ENCODE peak calls at places on chromosomes 11 and 22, in seven cellular contexts. S, D, W, M, Q, T and G are unnamed samples.

GRCh38 chr11:22432331-22433065 is 94.3 kb downstream of the SLC17A6 start:
- DNase-seq in D (peak; percentile 35), S (peak; percentile 18), W (peak; percentile 39), T (peak; percentile 12), M (no peak), Q (peak; percentile 74), G (peak; percentile 20)

GRCh38 chr22:45629469-45630089 is 42.1 kb upstream of the ATXN10 start:
- DNase-seq in T (no peak), S (no peak), M (no peak), W (peak; percentile 29), D (no peak), Q (no peak), G (peak; percentile 26)

GRCh38 chr22:33110562-33111163 is 52.5 kb upstream of the SYN3 start:
- DNase-seq in Q (no peak), S (no peak), T (no peak), W (no peak), D (no peak), M (no peak), G (no peak)

GRCh38 chr11:119115484-119116234 is 5.7 kb upstream of the HINFP start:
- DNase-seq in Q (no peak), M (no peak), W (no peak), D (no peak), T (no peak), S (no peak), G (peak; percentile 52)

GRCh38 chr22:32634424-32634981 is 159.9 kb downstream of the FBXO7 start:
- DNase-seq in W (no peak), D (no peak), Q (no peak), T (no peak), S (no peak), M (no peak), G (no peak)

GRCh38 chr11:79184285-79184684 is 256.5 kb downstream of the TENM4 start:
- DNase-seq in M (no peak), S (no peak), Q (peak; percentile 25), D (no peak), T (no peak), W (no peak), G (no peak)

GRCh38 chr11:605286-606129 is 10.2 kb downstream of the IRF7 start:
- DNase-seq in M (no peak), D (peak; percentile 12), W (no peak), S (no peak), Q (no peak), T (no peak), G (no peak)

GRCh38 chr11:7421136-7421535 is 64.2 kb upstream of the OLFML1 start:
- DNase-seq in D (no peak), Q (no peak), M (no peak), T (no peak), S (no peak), W (no peak), G (no peak)

GRCh38 chr11:19777342-19778102 is 64.9 kb downstream of the NAV2 start:
- DNase-seq in M (no peak), Q (no peak), S (peak; percentile 78), W (no peak), T (peak; percentile 31), D (peak; percentile 44), G (peak; percentile 26)

GRCh38 chr11:21552910-21553309 is 640.0 kb upstream of the ANO5 start:
- DNase-seq in T (peak; percentile 23), D (no peak), W (no peak), Q (no peak), M (no peak), S (no peak), G (no peak)

GRCh38 chr22:45639747-45640102 is 31.9 kb upstream of the ATXN10 start:
- DNase-seq in S (no peak), M (no peak), W (no peak), T (no peak), Q (no peak), D (no peak), G (no peak)

GRCh38 chr11:122505304-122506006 is 150.1 kb upstream of the UBASH3B start:
- DNase-seq in W (peak; percentile 67), S (peak; percentile 99), Q (peak; percentile 82), D (peak; percentile 64), T (peak; percentile 83), M (peak; percentile 9), G (peak; percentile 69)

GRCh38 chr11:68269414-68270081 is 2.2 kb downstream of the C11orf24 start:
- DNase-seq in T (peak; percentile 63), Q (no peak), W (no peak), S (peak; percentile 66), D (no peak), M (no peak), G (no peak)

GRCh38 chr22:31253949-31254348 is 38.3 kb downstream of the PIK3IP1 start:
- DNase-seq in W (peak; percentile 76), M (no peak), S (no peak), T (no peak), D (peak; percentile 85), Q (peak; percentile 42), G (no peak)

GRCh38 chr22:50700387-50701075 is 27.9 kb downstream of the SHANK3 start:
- DNase-seq in S (no peak), D (no peak), T (no peak), M (no peak), Q (peak; percentile 8), W (peak; percentile 43), G (no peak)

GRCh38 chr22:37098976-37099577 is 10.4 kb downstream of the TMPRSS6 start:
- DNase-seq in W (no peak), Q (peak; percentile 59), D (no peak), T (no peak), S (no peak), M (no peak), G (peak; percentile 17)
- TF ChIP-seq CTCF in W (no peak), Q (no peak), D (no peak), T (peak; percentile 15), S (peak; percentile 10), M (no peak), G (peak; percentile 36)

GRCh38 chr11:116932182-116932581 is 94.8 kb upstream of the APOA1 start:
- DNase-seq in T (no peak), M (no peak), W (no peak), S (no peak), D (no peak), Q (no peak), G (no peak)

GRCh38 chr11:116930586-116930985 is 93.2 kb upstream of the APOA1 start:
- DNase-seq in W (no peak), S (no peak), T (no peak), D (no peak), M (no peak), Q (no peak), G (peak; percentile 30)

GRCh38 chr11:116930177-116930576 is 92.8 kb upstream of the APOA1 start:
- DNase-seq in D (no peak), M (no peak), T (peak; percentile 6), Q (no peak), S (peak; percentile 57), W (no peak), G (peak; percentile 45)

GRCh38 chr11:116929393-116930090 is 92.1 kb upstream of the APOA1 start:
- DNase-seq in W (no peak), T (no peak), S (peak; percentile 51), M (no peak), Q (no peak), D (no peak), G (no peak)

DNA sequence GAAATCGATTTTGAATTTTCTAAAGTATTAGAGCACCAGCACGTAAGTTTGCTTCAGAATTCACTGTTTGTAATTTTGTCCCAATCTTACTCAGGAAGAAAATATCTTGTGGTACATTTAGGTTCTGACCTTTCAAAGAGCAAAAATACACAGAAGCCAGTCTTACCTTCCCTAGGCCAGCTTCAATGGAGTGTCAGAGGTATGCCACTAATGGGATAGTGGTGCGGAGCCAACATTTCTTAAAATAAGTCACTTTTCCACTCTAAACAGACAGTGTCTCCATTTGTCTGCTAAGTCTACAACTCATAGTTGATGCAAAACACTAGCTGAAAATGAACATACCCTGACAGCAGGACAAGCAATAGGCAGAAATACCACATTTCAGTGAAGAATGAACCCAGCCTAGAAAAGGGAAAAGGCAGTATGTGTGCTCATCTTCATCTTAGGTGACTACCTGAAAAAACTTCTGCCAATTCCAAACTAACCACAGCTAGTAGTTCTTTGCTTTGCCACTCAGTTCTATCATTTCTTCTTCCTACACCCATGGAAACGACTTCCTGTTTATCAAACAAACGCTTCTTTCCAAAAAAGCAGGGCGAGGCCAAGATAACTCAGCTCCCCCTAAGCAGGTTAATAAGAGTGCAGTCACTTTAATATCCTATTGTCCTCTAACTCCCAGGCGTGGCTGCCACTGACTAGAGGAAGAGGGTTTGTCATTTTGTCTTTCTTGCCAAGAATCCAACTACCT is 94.0 kb upstream of the APOA1 start:
- DNase-seq in T (no peak), M (no peak), Q (no peak), W (no peak), D (no peak), S (peak; percentile 40), G (peak; percentile 46)
- TF ChIP-seq CTCF in T (no peak), M (no peak), Q (no peak), W (no peak), D (no peak), S (no peak), G (no peak)

DNA sequence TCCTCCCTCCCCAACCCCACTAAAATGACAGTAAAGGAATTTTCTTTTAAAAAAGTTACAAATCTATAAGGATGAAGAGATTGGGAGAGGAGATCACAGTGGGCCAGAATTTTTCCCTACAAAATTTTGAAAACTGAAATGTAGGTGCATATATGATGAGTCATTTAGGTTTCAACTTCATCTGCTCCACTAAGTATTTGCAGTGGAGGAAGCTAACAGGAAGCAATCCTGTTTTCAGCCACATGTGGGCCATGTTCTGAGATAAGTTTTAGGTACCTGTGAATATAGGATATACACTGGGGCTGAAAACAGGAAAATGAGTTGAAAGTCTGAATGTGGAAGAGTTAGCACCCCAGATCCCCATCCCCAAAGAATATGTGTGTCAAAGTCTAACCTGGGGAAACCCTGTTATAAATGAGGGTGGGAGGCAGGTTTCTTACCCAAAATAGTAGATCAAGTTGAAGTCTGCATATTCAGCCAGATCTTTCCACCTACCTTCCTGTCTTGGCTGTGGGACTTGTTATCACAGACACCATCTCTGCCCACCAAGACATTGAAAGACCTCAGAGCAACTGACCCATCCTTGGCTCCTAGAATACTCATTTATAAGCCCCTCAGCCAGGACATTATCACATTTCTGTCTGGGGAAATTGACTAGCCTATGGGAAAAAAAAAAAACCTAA is 87.3 kb downstream of the PACS1 start:
- DNase-seq in M (no peak), W (no peak), T (no peak), Q (no peak), S (peak; percentile 16), D (no peak), G (no peak)
- TF ChIP-seq CTCF in M (no peak), W (no peak), T (no peak), Q (no peak), S (no peak), D (no peak), G (no peak)

GRCh38 chr11:63212742-63213141 is 30.7 kb downstream of the SLC22A25 start:
- DNase-seq in D (no peak), Q (no peak), W (no peak), T (no peak), M (no peak), S (peak; percentile 30), G (peak; percentile 14)
- TF ChIP-seq CTCF in D (peak; percentile 27), Q (peak; percentile 28), W (no peak), T (peak; percentile 55), M (no peak), S (peak; percentile 55), G (peak; percentile 66)

GRCh38 chr11:33350287-33350686 is 93.1 kb downstream of the HIPK3 start:
- DNase-seq in D (no peak), M (no peak), W (no peak), S (no peak), Q (no peak), T (no peak), G (no peak)

GRCh38 chr11:33339247-33339646 is 82.1 kb downstream of the HIPK3 start:
- DNase-seq in W (no peak), M (no peak), S (no peak), T (no peak), D (no peak), Q (no peak), G (no peak)

GRCh38 chr11:33347490-33348125 is 90.4 kb downstream of the HIPK3 start:
- DNase-seq in Q (no peak), T (no peak), S (no peak), M (no peak), D (no peak), W (no peak), G (peak; percentile 12)

GRCh38 chr11:33344611-33345010 is 87.4 kb downstream of the HIPK3 start:
- DNase-seq in M (no peak), D (no peak), S (no peak), W (no peak), Q (no peak), T (no peak), G (no peak)
- TF ChIP-seq CTCF in M (no peak), D (no peak), S (peak; percentile 17), W (no peak), Q (no peak), T (no peak), G (no peak)